ENCODE peak calls at places on chromosome 15, in ten cellular contexts. One of them, this sample, is unnamed.

GRCh38 chr15:35784745-35785144 is 238.8 kb upstream of the DPH6 start:
- DNase-seq in MM.1S: no peak
- DNase-seq in astrocyte of the spinal cord: peak
- DNase-seq in PC-9: no peak
- DNase-seq in fibroblast of the aortic adventitia: no peak
- DNase-seq in astrocyte of the cerebellum: peak
- DNase-seq in body of pancreas: no peak
- DNase-seq in endodermal cell: peak
- DNase-seq in HCT116: no peak
- DNase-seq in lower leg skin: no peak
- DNase-seq in this sample: no peak

GRCh38 chr15:94582368-94582767 is 351.0 kb downstream of the MCTP2 start:
- DNase-seq in MM.1S: peak
- DNase-seq in astrocyte of the spinal cord: no peak
- DNase-seq in PC-9: no peak
- DNase-seq in fibroblast of the aortic adventitia: no peak
- DNase-seq in astrocyte of the cerebellum: no peak
- DNase-seq in body of pancreas: no peak
- DNase-seq in endodermal cell: peak
- DNase-seq in HCT116: peak
- DNase-seq in lower leg skin: no peak
- DNase-seq in this sample: no peak

GRCh38 chr15:75924576-75924975 is 20.9 kb downstream of the FBXO22 start:
- DNase-seq in MM.1S: no peak
- DNase-seq in astrocyte of the spinal cord: no peak
- DNase-seq in PC-9: no peak
- DNase-seq in fibroblast of the aortic adventitia: no peak
- DNase-seq in astrocyte of the cerebellum: no peak
- DNase-seq in body of pancreas: no peak
- DNase-seq in endodermal cell: no peak
- DNase-seq in HCT116: no peak
- DNase-seq in lower leg skin: no peak
- DNase-seq in this sample: no peak

GRCh38 chr15:57865294-57865693 is 158.8 kb downstream of the POLR2M start:
- DNase-seq in MM.1S: no peak
- DNase-seq in astrocyte of the spinal cord: no peak
- DNase-seq in PC-9: no peak
- DNase-seq in fibroblast of the aortic adventitia: no peak
- DNase-seq in astrocyte of the cerebellum: no peak
- DNase-seq in body of pancreas: no peak
- DNase-seq in endodermal cell: peak
- DNase-seq in HCT116: no peak
- DNase-seq in lower leg skin: no peak
- DNase-seq in this sample: no peak

GRCh38 chr15:63038926-63039673 is 3.4 kb upstream of the TPM1 start:
- DNase-seq in MM.1S: no peak
- DNase-seq in astrocyte of the spinal cord: peak
- DNase-seq in PC-9: peak
- DNase-seq in fibroblast of the aortic adventitia: peak
- DNase-seq in astrocyte of the cerebellum: no peak
- DNase-seq in body of pancreas: no peak
- DNase-seq in endodermal cell: no peak
- DNase-seq in HCT116: no peak
- DNase-seq in lower leg skin: no peak
- DNase-seq in this sample: no peak

GRCh38 chr15:82966671-82967071 is 14.2 kb upstream of the HOMER2 start:
- DNase-seq in MM.1S: peak
- DNase-seq in astrocyte of the spinal cord: no peak
- DNase-seq in PC-9: no peak
- DNase-seq in fibroblast of the aortic adventitia: no peak
- DNase-seq in astrocyte of the cerebellum: no peak
- DNase-seq in body of pancreas: no peak
- DNase-seq in endodermal cell: no peak
- DNase-seq in HCT116: no peak
- DNase-seq in lower leg skin: no peak
- DNase-seq in this sample: peak

GRCh38 chr15:25170113-25170731 is 215.4 kb downstream of the SNRPN start:
- DNase-seq in MM.1S: no peak
- DNase-seq in astrocyte of the spinal cord: no peak
- DNase-seq in PC-9: no peak
- DNase-seq in fibroblast of the aortic adventitia: no peak
- DNase-seq in astrocyte of the cerebellum: no peak
- DNase-seq in body of pancreas: peak
- DNase-seq in endodermal cell: peak
- DNase-seq in HCT116: no peak
- DNase-seq in lower leg skin: no peak
- DNase-seq in this sample: no peak

GRCh38 chr15:88491158-88491557 is 23.6 kb downstream of the MRPS11 start:
- DNase-seq in MM.1S: no peak
- DNase-seq in astrocyte of the spinal cord: no peak
- DNase-seq in PC-9: no peak
- DNase-seq in fibroblast of the aortic adventitia: no peak
- DNase-seq in astrocyte of the cerebellum: no peak
- DNase-seq in body of pancreas: no peak
- DNase-seq in endodermal cell: no peak
- DNase-seq in HCT116: no peak
- DNase-seq in lower leg skin: no peak
- DNase-seq in this sample: no peak

GRCh38 chr15:58701376-58701775 is 48.1 kb downstream of the ADAM10 start:
- DNase-seq in MM.1S: no peak
- DNase-seq in astrocyte of the spinal cord: no peak
- DNase-seq in PC-9: no peak
- DNase-seq in fibroblast of the aortic adventitia: no peak
- DNase-seq in astrocyte of the cerebellum: no peak
- DNase-seq in body of pancreas: no peak
- DNase-seq in endodermal cell: no peak
- DNase-seq in HCT116: no peak
- DNase-seq in lower leg skin: no peak
- DNase-seq in this sample: no peak

GRCh38 chr15:68055224-68055705 is 1.1 kb downstream of the PIAS1 start:
- DNase-seq in MM.1S: peak
- DNase-seq in astrocyte of the spinal cord: peak
- DNase-seq in PC-9: peak
- DNase-seq in fibroblast of the aortic adventitia: peak
- DNase-seq in astrocyte of the cerebellum: peak
- DNase-seq in body of pancreas: peak
- DNase-seq in endodermal cell: peak
- DNase-seq in HCT116: no peak
- DNase-seq in lower leg skin: peak
- DNase-seq in this sample: peak

GRCh38 chr15:56739474-56739873 is 6.2 kb upstream of the ZNF280D start:
- DNase-seq in MM.1S: no peak
- DNase-seq in astrocyte of the spinal cord: no peak
- DNase-seq in PC-9: no peak
- DNase-seq in fibroblast of the aortic adventitia: no peak
- DNase-seq in astrocyte of the cerebellum: no peak
- DNase-seq in body of pancreas: no peak
- DNase-seq in endodermal cell: no peak
- DNase-seq in HCT116: no peak
- DNase-seq in lower leg skin: no peak
- DNase-seq in this sample: no peak
- TF ChIP-seq CTCF in MM.1S: no peak
- TF ChIP-seq CTCF in astrocyte of the spinal cord: no peak
- TF ChIP-seq CTCF in PC-9: no peak
- TF ChIP-seq CTCF in fibroblast of the aortic adventitia: no peak
- TF ChIP-seq CTCF in astrocyte of the cerebellum: no peak
- TF ChIP-seq CTCF in body of pancreas: no peak
- TF ChIP-seq CTCF in endodermal cell: peak
- TF ChIP-seq CTCF in HCT116: no peak
- TF ChIP-seq CTCF in lower leg skin: no peak
- TF ChIP-seq CTCF in this sample: no peak

GRCh38 chr15:90106522-90107117 is 4.4 kb upstream of the IDH2 start:
- DNase-seq in MM.1S: no peak
- DNase-seq in astrocyte of the spinal cord: peak
- DNase-seq in PC-9: peak
- DNase-seq in fibroblast of the aortic adventitia: peak
- DNase-seq in astrocyte of the cerebellum: no peak
- DNase-seq in body of pancreas: no peak
- DNase-seq in endodermal cell: no peak
- DNase-seq in HCT116: no peak
- DNase-seq in lower leg skin: no peak
- DNase-seq in this sample: no peak
- H3K4me3 ChIP-seq in MM.1S: no peak
- H3K4me3 ChIP-seq in astrocyte of the spinal cord: no peak
- H3K4me3 ChIP-seq in PC-9: no peak
- H3K4me3 ChIP-seq in fibroblast of the aortic adventitia: no peak
- H3K4me3 ChIP-seq in astrocyte of the cerebellum: no peak
- H3K4me3 ChIP-seq in body of pancreas: no peak
- H3K4me3 ChIP-seq in endodermal cell: no peak
- H3K4me3 ChIP-seq in HCT116: no peak
- H3K4me3 ChIP-seq in lower leg skin: no peak
- H3K4me3 ChIP-seq in this sample: no peak

GRCh38 chr15:53305101-53305500 is 454.4 kb downstream of the WDR72 start:
- DNase-seq in MM.1S: no peak
- DNase-seq in astrocyte of the spinal cord: no peak
- DNase-seq in PC-9: no peak
- DNase-seq in fibroblast of the aortic adventitia: no peak
- DNase-seq in astrocyte of the cerebellum: no peak
- DNase-seq in body of pancreas: no peak
- DNase-seq in endodermal cell: no peak
- DNase-seq in HCT116: no peak
- DNase-seq in lower leg skin: no peak
- DNase-seq in this sample: no peak
- TF ChIP-seq CTCF in MM.1S: no peak
- TF ChIP-seq CTCF in astrocyte of the spinal cord: no peak
- TF ChIP-seq CTCF in PC-9: no peak
- TF ChIP-seq CTCF in fibroblast of the aortic adventitia: no peak
- TF ChIP-seq CTCF in astrocyte of the cerebellum: no peak
- TF ChIP-seq CTCF in body of pancreas: no peak
- TF ChIP-seq CTCF in endodermal cell: no peak
- TF ChIP-seq CTCF in HCT116: no peak
- TF ChIP-seq CTCF in lower leg skin: no peak
- TF ChIP-seq CTCF in this sample: no peak

GRCh38 chr15:97959738-97960363 is 652 bp upstream of the ARRDC4 start:
- DNase-seq in MM.1S: no peak
- DNase-seq in astrocyte of the spinal cord: no peak
- DNase-seq in PC-9: no peak
- DNase-seq in fibroblast of the aortic adventitia: no peak
- DNase-seq in astrocyte of the cerebellum: no peak
- DNase-seq in body of pancreas: no peak
- DNase-seq in endodermal cell: no peak
- DNase-seq in HCT116: peak
- DNase-seq in lower leg skin: no peak
- DNase-seq in this sample: no peak

GRCh38 chr15:97961067-97961954 is 808 bp downstream of the ARRDC4 start:
- DNase-seq in MM.1S: peak
- DNase-seq in astrocyte of the spinal cord: no peak
- DNase-seq in PC-9: peak
- DNase-seq in fibroblast of the aortic adventitia: peak
- DNase-seq in astrocyte of the cerebellum: no peak
- DNase-seq in body of pancreas: peak
- DNase-seq in endodermal cell: peak
- DNase-seq in HCT116: peak
- DNase-seq in lower leg skin: peak
- DNase-seq in this sample: no peak

GRCh38 chr15:97960364-97961066 is at the start of gene ARRDC4:
- DNase-seq in MM.1S: peak
- DNase-seq in astrocyte of the spinal cord: peak
- DNase-seq in PC-9: peak
- DNase-seq in fibroblast of the aortic adventitia: peak
- DNase-seq in astrocyte of the cerebellum: peak
- DNase-seq in body of pancreas: peak
- DNase-seq in endodermal cell: peak
- DNase-seq in HCT116: peak
- DNase-seq in lower leg skin: peak
- DNase-seq in this sample: peak

GRCh38 chr15:97963779-97964178 is 3.3 kb downstream of the ARRDC4 start:
- DNase-seq in MM.1S: no peak
- DNase-seq in astrocyte of the spinal cord: no peak
- DNase-seq in PC-9: no peak
- DNase-seq in fibroblast of the aortic adventitia: no peak
- DNase-seq in astrocyte of the cerebellum: no peak
- DNase-seq in body of pancreas: no peak
- DNase-seq in endodermal cell: no peak
- DNase-seq in HCT116: no peak
- DNase-seq in lower leg skin: no peak
- DNase-seq in this sample: no peak

DNA sequence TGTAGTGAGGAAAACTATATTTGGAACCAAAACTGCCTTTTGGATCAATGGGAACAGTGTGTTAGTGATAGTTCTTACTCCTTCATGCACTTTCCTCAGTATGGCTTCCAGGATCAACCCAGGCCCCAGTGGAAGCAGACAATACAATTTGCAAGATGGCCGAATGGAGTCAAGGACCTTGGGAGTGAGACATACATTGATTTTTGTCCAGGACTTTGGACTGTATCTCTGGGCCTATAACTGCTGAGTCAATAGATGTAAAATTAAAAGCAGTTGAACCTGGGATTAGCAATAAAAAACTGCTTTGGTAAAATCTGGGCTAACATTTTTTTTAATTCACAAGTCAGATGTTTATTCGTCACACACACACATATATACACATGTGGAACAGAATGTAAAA is 1.8 kb downstream of the ARRDC4 start:
- DNase-seq in MM.1S: no peak
- DNase-seq in astrocyte of the spinal cord: no peak
- DNase-seq in PC-9: no peak
- DNase-seq in fibroblast of the aortic adventitia: no peak
- DNase-seq in astrocyte of the cerebellum: no peak
- DNase-seq in body of pancreas: no peak
- DNase-seq in endodermal cell: no peak
- DNase-seq in HCT116: no peak
- DNase-seq in lower leg skin: no peak
- DNase-seq in this sample: no peak
- H3K4me3 ChIP-seq in MM.1S: no peak
- H3K4me3 ChIP-seq in astrocyte of the spinal cord: no peak
- H3K4me3 ChIP-seq in PC-9: peak
- H3K4me3 ChIP-seq in fibroblast of the aortic adventitia: peak
- H3K4me3 ChIP-seq in astrocyte of the cerebellum: peak
- H3K4me3 ChIP-seq in body of pancreas: no peak
- H3K4me3 ChIP-seq in endodermal cell: no peak
- H3K4me3 ChIP-seq in HCT116: peak
- H3K4me3 ChIP-seq in lower leg skin: no peak
- H3K4me3 ChIP-seq in this sample: no peak

DNA sequence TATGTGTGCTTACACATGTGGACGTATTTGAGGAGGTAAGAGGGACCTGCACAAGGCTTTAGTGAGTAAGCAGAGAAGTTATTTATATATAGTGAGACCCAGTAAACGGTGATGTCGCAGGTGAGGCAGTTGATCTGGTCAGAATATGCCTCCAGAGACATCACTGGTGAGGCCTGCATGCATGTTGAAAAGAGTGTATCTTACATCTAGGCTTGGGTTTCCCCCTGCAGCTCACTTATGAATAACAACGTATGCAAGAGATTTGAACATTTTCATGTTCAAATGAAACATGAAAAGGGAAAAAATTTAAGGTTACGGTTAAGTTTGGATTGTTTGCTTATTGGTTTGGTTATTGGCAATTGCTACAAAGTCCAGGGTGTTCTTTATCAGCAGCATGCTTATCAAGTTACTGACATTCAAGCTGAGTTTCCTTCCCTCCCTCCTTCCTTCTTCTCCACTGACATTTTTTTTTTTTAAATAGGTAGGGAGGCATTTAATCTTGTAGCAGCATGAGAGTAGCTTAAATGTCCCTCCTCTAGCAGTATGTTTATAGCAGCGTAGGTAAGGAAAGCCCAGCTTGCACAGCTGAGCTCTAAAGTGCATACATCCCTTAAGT is 123.2 kb downstream of the IGF1R start:
- DNase-seq in MM.1S: no peak
- DNase-seq in astrocyte of the spinal cord: peak
- DNase-seq in PC-9: no peak
- DNase-seq in fibroblast of the aortic adventitia: peak
- DNase-seq in astrocyte of the cerebellum: no peak
- DNase-seq in body of pancreas: no peak
- DNase-seq in endodermal cell: no peak
- DNase-seq in HCT116: no peak
- DNase-seq in lower leg skin: no peak
- DNase-seq in this sample: no peak
- TF ChIP-seq CTCF in MM.1S: no peak
- TF ChIP-seq CTCF in astrocyte of the spinal cord: no peak
- TF ChIP-seq CTCF in PC-9: no peak
- TF ChIP-seq CTCF in fibroblast of the aortic adventitia: peak
- TF ChIP-seq CTCF in astrocyte of the cerebellum: no peak
- TF ChIP-seq CTCF in body of pancreas: no peak
- TF ChIP-seq CTCF in endodermal cell: peak
- TF ChIP-seq CTCF in HCT116: no peak
- TF ChIP-seq CTCF in lower leg skin: no peak
- TF ChIP-seq CTCF in this sample: no peak

This sample was measured in GM12864.